ENCODE peak calls at places on chromosomes 2 and 18, in eight cellular contexts. V is NCI-H1092, W is uterus, G is HepG2, Q is Calu3, O is MCF 10A, K is GM12891, H is LoVo. T is an unnamed sample.

GRCh38 chr2:16664052-16664731 is 1.4 kb downstream of the CYRIA start:
- DNase-seq in V (no peak), W (peak), G (no peak), Q (no peak), O (no peak), K (no peak), H (no peak), T (no peak)

GRCh38 chr2:45724329-45724728 is 72.9 kb downstream of the PRKCE start:
- DNase-seq in V (no peak), W (no peak), G (no peak), Q (no peak), O (no peak), K (no peak), H (no peak), T (no peak)

GRCh38 chr18:34650121-34650545 is 60.0 kb upstream of the DTNA start:
- DNase-seq in V (no peak), W (no peak), G (no peak), Q (no peak), O (peak), K (no peak), H (no peak), T (no peak)

GRCh38 chr2:201797175-201797840 is 9.0 kb upstream of the CDK15 start:
- DNase-seq in V (no peak), W (no peak), G (no peak), Q (no peak), O (peak), K (no peak), H (no peak), T (no peak)

GRCh38 chr18:31489311-31489710 is 8.7 kb upstream of the DSG2 start:
- DNase-seq in V (no peak), W (no peak), G (no peak), Q (no peak), O (peak), K (no peak), H (no peak), T (no peak)

GRCh38 chr2:163736433-163737168 is 793 bp upstream of the FIGN start:
- DNase-seq in V (peak), W (peak), G (peak), Q (peak), O (peak), K (peak), H (no peak), T (peak)

GRCh38 chr2:235224410-235224809 is 269.4 kb upstream of the AGAP1 start:
- DNase-seq in V (no peak), W (no peak), G (no peak), Q (no peak), O (no peak), K (no peak), H (no peak), T (no peak)

GRCh38 chr2:11023326-11024009 is 111.7 kb downstream of the KCNF1 start:
- DNase-seq in V (no peak), W (no peak), G (no peak), Q (no peak), O (no peak), K (no peak), H (no peak), T (peak)

GRCh38 chr2:119106301-119106897 is 52.2 kb downstream of the C1QL2 start:
- DNase-seq in V (no peak), W (no peak), G (peak), Q (peak), O (peak), K (no peak), H (peak), T (no peak)